ENCODE peak calls at places on chromosomes 11 and 22, in six cellular contexts. W is ovary, U is IMR-90, I is heart left ventricle, P is colonic mucosa, D is prostate gland. B is an unnamed sample.

GRCh38 chr22:30591191-30591587 is 521 bp downstream of the PES1 start:
- DNase-seq in D (no peak), U (peak; percentile 56), W (no peak), I (no peak), P (no peak), B (no peak)

GRCh38 chr11:120532082-120532481 is 20.5 kb downstream of the GRIK4 start:
- DNase-seq in W (no peak), P (no peak), U (no peak), I (peak; percentile 16), D (no peak), B (no peak)

GRCh38 chr11:85779956-85780640 is 30.8 kb downstream of the SYTL2 start:
- DNase-seq in I (no peak), W (no peak), D (no peak), U (peak; percentile 61), P (no peak), B (no peak)

GRCh38 chr11:114366331-114367243 is 33.7 kb downstream of the C11orf71 start:
- DNase-seq in D (no peak), P (no peak), U (peak; percentile 92), W (no peak), I (no peak), B (no peak)

GRCh38 chr11:57287884-57288283 is 36.9 kb downstream of the TNKS1BP1 start:
- DNase-seq in D (no peak), U (no peak), W (no peak), I (no peak), P (no peak), B (no peak)

GRCh38 chr11:125262825-125263218 is 98.3 kb downstream of the PKNOX2 start:
- DNase-seq in I (peak; percentile 57), U (peak; percentile 47), D (no peak), W (no peak), P (no peak), B (no peak)

GRCh38 chr22:28799125-28799833 is 1.1 kb downstream of the XBP1 start:
- DNase-seq in P (peak; percentile 62), W (peak; percentile 48), U (peak; percentile 96), D (peak; percentile 50), I (no peak), B (peak; percentile 82)

GRCh38 chr22:49833340-49834007 is 5.8 kb upstream of the BRD1 start:
- DNase-seq in D (peak; percentile 46), I (no peak), W (no peak), P (no peak), U (no peak), B (no peak)

GRCh38 chr11:129354688-129355087 is 21.0 kb upstream of the BARX2 start:
- DNase-seq in U (no peak), W (no peak), I (no peak), D (no peak), P (no peak), B (no peak)

GRCh38 chr22:47716890-47717615 is 954.6 kb downstream of the TBC1D22A start:
- DNase-seq in D (no peak), I (no peak), U (no peak), W (no peak), P (no peak), B (no peak)

GRCh38 chr11:115550291-115551059 is 46.3 kb upstream of the CADM1 start:
- DNase-seq in P (no peak), U (no peak), D (no peak), W (no peak), I (no peak), B (no peak)

GRCh38 chr11:55942785-55943392 is 6.7 kb upstream of the OR5I1 start:
- DNase-seq in U (peak; percentile 7), I (no peak), P (no peak), D (no peak), W (no peak), B (no peak)

GRCh38 chr11:109275931-109276330 is 146.1 kb upstream of the C11orf87 start:
- DNase-seq in W (no peak), I (no peak), D (no peak), P (no peak), U (no peak), B (no peak)

GRCh38 chr22:26447594-26448329 is 18.7 kb downstream of the ASPHD2 start:
- DNase-seq in P (no peak), U (no peak), W (no peak), D (no peak), I (no peak), B (no peak)

GRCh38 chr22:24810043-24810749 is 4.2 kb downstream of the SGSM1 start:
- DNase-seq in U (no peak), W (no peak), P (no peak), D (peak; percentile 62), I (no peak), B (no peak)

GRCh38 chr11:57648791-57649735 is 649 bp downstream of the YPEL4 start:
- DNase-seq in I (no peak), D (no peak), U (no peak), P (no peak), W (peak; percentile 57), B (no peak)

GRCh38 chr11:72652871-72653615 is 21.2 kb downstream of the PDE2A start:
- DNase-seq in I (no peak), P (no peak), U (no peak), W (no peak), D (no peak), B (no peak)

GRCh38 chr22:40898850-40899357 is 37.0 kb upstream of the DNAJB7 start:
- DNase-seq in U (peak; percentile 67), P (no peak), D (no peak), I (no peak), W (no peak), B (no peak)

GRCh38 chr11:35954205-35954604 is 10.3 kb downstream of the LDLRAD3 start:
- DNase-seq in D (peak; percentile 36), I (no peak), W (no peak), U (no peak), P (no peak), B (no peak)

GRCh38 chr11:71256080-71256479 is 3.7 kb upstream of the SHANK2 start:
- DNase-seq in I (no peak), U (no peak), P (no peak), W (no peak), D (no peak), B (no peak)

GRCh38 chr11:73334244-73335203 is 26.4 kb downstream of the ARHGEF17 start:
- DNase-seq in W (peak; percentile 88), I (peak; percentile 92), U (peak; percentile 91), D (no peak), P (peak; percentile 63), B (peak; percentile 52)

GRCh38 chr22:24952837-24953293 is 349 bp downstream of the KIAA1671 start:
- DNase-seq in U (peak; percentile 7), P (peak; percentile 59), I (peak; percentile 66), W (no peak), D (peak; percentile 41), B (peak; percentile 29)

GRCh38 chr11:64381350-64381749 is 22.4 kb downstream of the RPS6KA4 start:
- DNase-seq in U (no peak), W (no peak), D (no peak), I (no peak), P (no peak), B (no peak)

GRCh38 chr11:2137202-2138071 is 1.8 kb downstream of the IGF2 start:
- DNase-seq in W (peak; percentile 69), P (peak; percentile 32), U (peak; percentile 48), I (peak; percentile 74), D (peak; percentile 43), B (peak; percentile 31)
- H3K4me3 ChIP-seq in W (peak overlapping the region; percentile 30), P (no peak overlapping the region), U (peak overlapping the region; percentile 44), I (peak overlapping the region; percentile 35), D (peak overlapping the region; percentile 22), B (peak overlapping the region; percentile 47)

GRCh38 chr11:33987545-33987944 is 64.0 kb upstream of the CAPRIN1 start:
- DNase-seq in W (no peak), P (no peak), U (no peak), I (no peak), D (no peak), B (no peak)

GRCh38 chr11:33980896-33981295 is 70.6 kb upstream of the CAPRIN1 start:
- DNase-seq in I (no peak), W (no peak), D (no peak), P (no peak), U (no peak), B (no peak)

GRCh38 chr11:33987975-33988580 is 63.5 kb upstream of the CAPRIN1 start:
- DNase-seq in W (peak; percentile 35), P (peak; percentile 74), D (peak; percentile 54), U (peak; percentile 78), I (peak; percentile 71), B (peak; percentile 34)

GRCh38 chr11:33982661-33983060 is 68.9 kb upstream of the CAPRIN1 start:
- DNase-seq in P (no peak), D (no peak), U (no peak), I (no peak), W (no peak), B (no peak)

GRCh38 chr11:33984682-33985389 is 66.7 kb upstream of the CAPRIN1 start:
- DNase-seq in P (no peak), D (no peak), U (no peak), W (no peak), I (no peak), B (no peak)
- TF ChIP-seq CTCF in P (no peak), D (no peak), U (peak; percentile 10), W (no peak), I (no peak), B (no peak)

DNA sequence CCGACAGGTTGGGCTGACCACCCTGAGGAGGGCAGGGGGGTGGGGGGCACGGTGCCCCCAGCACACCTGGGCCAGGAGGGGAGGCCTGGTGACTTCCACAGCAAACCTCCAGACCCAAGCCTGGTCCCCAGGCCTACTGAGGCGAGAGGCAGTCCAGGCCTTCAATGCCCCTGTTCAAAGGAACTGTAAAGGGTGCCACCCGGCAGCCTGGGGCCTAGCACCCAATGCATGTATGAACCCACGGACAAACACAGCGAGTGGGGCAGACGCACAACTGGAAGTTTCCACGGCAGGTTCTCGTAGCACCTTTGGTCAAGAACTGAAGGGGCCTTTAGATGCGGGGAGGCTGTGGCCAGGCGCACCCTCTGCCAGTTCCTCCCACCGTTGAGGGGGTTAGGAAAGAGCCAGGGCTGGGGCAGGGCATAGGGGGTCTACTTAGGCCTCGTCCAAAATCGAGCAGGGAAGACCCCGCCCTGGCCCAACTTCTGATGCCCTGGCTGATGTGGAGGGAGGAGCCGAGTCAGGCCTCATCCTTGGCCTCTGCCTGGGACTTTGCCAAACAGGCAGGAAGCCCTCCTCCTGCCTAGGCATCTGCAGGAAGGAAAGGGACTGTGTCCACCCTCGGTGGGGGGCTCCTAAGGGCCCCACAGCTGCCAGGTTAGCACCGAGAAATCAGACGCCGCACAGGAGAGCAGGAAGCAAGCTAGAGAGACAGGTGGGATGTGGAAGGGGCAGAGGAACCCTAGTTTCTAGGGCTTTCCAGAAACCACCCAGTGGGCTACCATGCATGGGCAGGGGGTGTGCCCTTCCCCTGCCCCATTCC is 6.6 kb downstream of the CBX6 start:
- DNase-seq in U (no peak), I (no peak), W (no peak), P (no peak), D (no peak), B (no peak)
- H3K4me1 ChIP-seq in U (no peaks in the 10 kb centered on the region), I (peaks cover 38% of the 10 kb centered on the region), W (peaks cover 30% of the 10 kb centered on the region), P (peaks cover 3% of the 10 kb centered on the region), D (peaks cover 8% of the 10 kb centered on the region), B (peaks cover 22% of the 10 kb centered on the region)

GRCh38 chr11:43577566-43578264 is 102.8 kb upstream of the HSD17B12 start:
- DNase-seq in P (no peak), U (no peak), D (no peak), I (no peak), W (no peak), B (no peak)

GRCh38 chr11:43578346-43579170 is 102.0 kb upstream of the HSD17B12 start:
- DNase-seq in P (no peak), I (no peak), U (peak; percentile 74), D (no peak), W (no peak), B (no peak)

GRCh38 chr11:43575931-43576833 is 104.4 kb upstream of the HSD17B12 start:
- DNase-seq in D (no peak), U (no peak), I (no peak), W (no peak), P (no peak), B (no peak)

GRCh38 chr11:43574949-43575915 is 105.3 kb upstream of the HSD17B12 start:
- DNase-seq in I (peak; percentile 43), W (peak; percentile 65), D (no peak), P (no peak), U (peak; percentile 82), B (no peak)

GRCh38 chr11:43576834-43577521 is 103.6 kb upstream of the HSD17B12 start:
- DNase-seq in I (peak; percentile 66), D (no peak), W (peak; percentile 52), P (peak; percentile 57), U (peak; percentile 49), B (no peak)
- H3K4me3 ChIP-seq in I (no peak overlapping the region), D (no peak overlapping the region), W (no peak overlapping the region), P (no peak overlapping the region), U (no peak overlapping the region), B (peak overlapping the region; percentile 10)